ENCODE peak calls at places on chromosomes 12 and 14, in ten cellular contexts. M is AG10803, U is endodermal cell, Q is AG09309, R is ovary, F is stomach, V is lower leg skin, O is fibroblast of pulmonary artery, B is OCI-LY7, G is A673. Y is an unnamed sample.

GRCh38 chr12:42750356-42750755 is 160.8 kb upstream of the PRICKLE1 start:
- DNase-seq in O (no peak), G (no peak), U (no peak), B (no peak), V (no peak), M (no peak), F (no peak), R (no peak), Q (no peak), Y (no peak)

GRCh38 chr14:72774894-72775620 is 118.8 kb downstream of the DPF3 start:
- DNase-seq in U (no peak), F (no peak), M (no peak), G (no peak), V (no peak), R (no peak), Q (no peak), B (no peak), O (no peak), Y (no peak)

GRCh38 chr12:130186631-130187269 is 24.5 kb downstream of the FZD10 start:
- DNase-seq in M (no peak), V (no peak), Q (no peak), R (no peak), U (peak; percentile 79), G (no peak), O (no peak), F (no peak), B (no peak), Y (no peak)

GRCh38 chr12:42587564-42588307 is 1.8 kb downstream of the PRICKLE1 start:
- DNase-seq in U (peak; percentile 54), R (no peak), M (no peak), V (no peak), O (no peak), G (peak; percentile 47), Q (no peak), F (no peak), B (no peak), Y (peak; percentile 47)

GRCh38 chr12:18472304-18472703 is 211.0 kb downstream of the PIK3C2G start:
- DNase-seq in B (no peak), O (no peak), U (no peak), Q (no peak), V (no peak), M (no peak), R (no peak), G (no peak), F (no peak), Y (no peak)

GRCh38 chr12:30928356-30929264 is 2.1 kb downstream of the TSPAN11 start:
- DNase-seq in R (no peak), B (no peak), F (no peak), Q (no peak), G (no peak), V (no peak), U (peak; percentile 45), M (no peak), O (no peak), Y (no peak)

GRCh38 chr14:61585598-61586538 is 109.4 kb upstream of the HIF1A start:
- DNase-seq in Q (no peak), U (peak; percentile 30), F (peak; percentile 61), O (peak; percentile 81), G (peak; percentile 14), V (peak; percentile 5), M (peak; percentile 55), B (no peak), R (peak; percentile 63), Y (peak; percentile 84)

GRCh38 chr12:71157601-71158233 is at the start of gene TSPAN8:
- DNase-seq in G (peak; percentile 57), U (no peak), M (no peak), R (no peak), Q (no peak), V (no peak), O (no peak), F (peak; percentile 66), B (no peak), Y (peak; percentile 32)

GRCh38 chr14:99127651-99128167 is 144.3 kb downstream of the BCL11B start:
- DNase-seq in V (peak; percentile 14), F (peak; percentile 18), U (peak; percentile 38), G (no peak), R (no peak), M (no peak), O (peak; percentile 65), B (no peak), Q (no peak), Y (no peak)

GRCh38 chr12:28089363-28089762 is 100.9 kb upstream of the CCDC91 start:
- DNase-seq in G (peak; percentile 95), O (peak; percentile 36), Q (no peak), B (no peak), M (peak; percentile 29), F (no peak), U (no peak), R (no peak), V (no peak), Y (peak; percentile 23)
- H3K4me3 ChIP-seq in G (peak overlapping the region; percentile 5), O (no peak overlapping the region), Q (no peak overlapping the region), B (no peak overlapping the region), M (no peak overlapping the region), F (no peak overlapping the region), U (no peak overlapping the region), R (no peak overlapping the region), V (no peak overlapping the region), Y (no peak overlapping the region)

GRCh38 chr12:24374452-24374851 is 425.0 kb upstream of the SOX5 start:
- DNase-seq in Q (no peak), V (no peak), U (no peak), B (no peak), M (no peak), R (no peak), F (no peak), G (no peak), O (no peak), Y (no peak)
- TF ChIP-seq CTCF in Q (no peak), V (no peak), U (no peak), B (no peak), M (no peak), R (no peak), F (no peak), G (no peak), O (no peak), Y (no peak)

GRCh38 chr14:55578511-55578910 is 1.5 kb upstream of the KTN1 start:
- DNase-seq in Q (no peak), B (no peak), G (no peak), R (no peak), O (no peak), M (peak; percentile 13), F (no peak), V (no peak), U (no peak), Y (no peak)
- H3K4me3 ChIP-seq in Q (no peak overlapping the region), B (no peak overlapping the region), G (peak overlapping the region; percentile 92), R (peak overlapping the region; percentile 51), O (peak overlapping the region; percentile 76), M (peak overlapping the region; percentile 78), F (peak overlapping the region; percentile 97), V (no peak overlapping the region), U (peak overlapping the region; percentile 92), Y (peak overlapping the region; percentile 86)

DNA sequence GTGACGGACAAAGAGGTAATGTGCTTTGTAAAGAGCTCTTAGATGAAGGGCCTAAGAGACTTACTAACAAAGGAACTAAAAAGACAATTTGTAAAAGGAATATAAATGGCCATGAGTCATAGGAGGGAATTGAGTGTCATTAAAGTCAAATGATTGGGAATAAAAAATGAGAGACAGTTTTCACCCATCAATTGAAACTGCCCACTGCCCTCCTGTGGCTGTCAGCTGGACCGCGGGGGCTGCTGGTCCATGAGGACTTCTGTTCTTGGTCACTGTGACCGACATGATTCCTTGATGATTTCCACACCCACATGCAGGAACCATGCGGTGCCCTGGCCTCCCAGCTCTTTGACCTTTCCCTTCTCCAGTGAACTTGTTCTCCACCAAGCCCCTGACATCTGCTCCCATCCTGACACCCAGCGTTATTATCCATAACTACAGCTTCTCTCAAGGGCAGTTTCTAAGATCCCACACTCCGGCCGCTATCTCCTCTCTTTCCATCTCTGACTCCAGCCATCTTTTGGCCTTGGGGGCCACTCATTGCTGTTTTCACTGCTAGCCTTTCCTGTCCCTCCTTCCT is 48.4 kb downstream of the C12orf75 start:
- DNase-seq in R (no peak), B (peak; percentile 21), Q (no peak), V (no peak), O (peak; percentile 24), G (no peak), F (no peak), U (peak; percentile 68), M (no peak), Y (peak; percentile 8)
- TF ChIP-seq CTCF in R (no peak), B (peak; percentile 55), Q (peak; percentile 25), V (no peak), O (peak; percentile 39), G (peak; percentile 31), F (no peak), U (peak; percentile 62), M (peak; percentile 25), Y (peak; percentile 24)

GRCh38 chr12:133221241-133221640 is 14.4 kb downstream of the ANHX start:
- DNase-seq in V (no peak), U (peak; percentile 22), G (no peak), B (no peak), R (no peak), M (no peak), O (no peak), F (no peak), Q (no peak), Y (no peak)

GRCh38 chr12:133217219-133217618 is 18.5 kb downstream of the ANHX start:
- DNase-seq in Q (no peak), G (no peak), R (no peak), B (no peak), M (no peak), V (no peak), U (peak; percentile 18), O (no peak), F (no peak), Y (no peak)

GRCh38 chr12:133220521-133220920 is 15.2 kb downstream of the ANHX start:
- DNase-seq in M (no peak), R (no peak), V (no peak), B (no peak), F (no peak), G (no peak), O (no peak), Q (no peak), U (no peak), Y (no peak)

DNA sequence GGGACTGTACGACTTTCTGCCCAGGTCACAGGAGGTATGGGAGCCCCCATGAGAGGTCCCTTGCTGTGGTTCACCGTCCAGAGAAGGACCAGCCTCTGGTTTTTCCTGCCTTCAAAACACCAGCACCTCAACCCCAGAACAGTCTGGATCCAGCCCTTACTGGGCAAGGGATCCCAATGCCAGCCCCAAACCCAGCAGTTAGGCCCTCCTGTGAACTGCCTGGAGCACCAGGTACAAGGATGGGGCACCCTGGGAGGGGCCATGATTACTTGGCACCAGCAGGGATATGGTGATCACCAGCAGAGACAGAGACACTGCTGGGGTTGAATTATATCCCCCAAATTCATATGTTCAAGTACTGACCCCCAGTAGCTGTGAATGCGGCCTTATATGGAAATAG is 20.0 kb downstream of the ANHX start:
- DNase-seq in V (no peak), M (no peak), U (no peak), F (no peak), G (no peak), Q (no peak), R (no peak), B (no peak), O (no peak), Y (no peak)
- H3K4me3 ChIP-seq in V (no peak overlapping the region), M (no peak overlapping the region), U (no peak overlapping the region), F (no peak overlapping the region), G (no peak overlapping the region), Q (no peak overlapping the region), R (no peak overlapping the region), B (no peak overlapping the region), O (no peak overlapping the region), Y (no peak overlapping the region)

Y was measured in fibroblast of the aortic adventitia.